ENCODE peak calls at places on chromosomes 3 and 15, in ten cellular contexts. One of them, this sample, is unnamed.

GRCh38 chr3:129855454-129856419 is 37.8 kb downstream of the TMCC1 start:
- DNase-seq in HCT116: peak
- DNase-seq in astrocyte: peak
- DNase-seq in heart left ventricle: no peak
- DNase-seq in mucosa of descending colon: no peak
- DNase-seq in BJ: peak
- DNase-seq in cardiac muscle cell: no peak
- DNase-seq in spleen: no peak
- DNase-seq in endodermal cell: no peak
- DNase-seq in GM12865: peak
- DNase-seq in this sample: peak

GRCh38 chr3:168102735-168103410 is 7.1 kb upstream of the GOLIM4 start:
- DNase-seq in HCT116: no peak
- DNase-seq in astrocyte: no peak
- DNase-seq in heart left ventricle: no peak
- DNase-seq in mucosa of descending colon: no peak
- DNase-seq in BJ: no peak
- DNase-seq in cardiac muscle cell: no peak
- DNase-seq in spleen: no peak
- DNase-seq in endodermal cell: no peak
- DNase-seq in GM12865: no peak
- DNase-seq in this sample: no peak

GRCh38 chr15:52856286-52856685 is 66.2 kb upstream of the ONECUT1 start:
- DNase-seq in HCT116: no peak
- DNase-seq in astrocyte: no peak
- DNase-seq in heart left ventricle: no peak
- DNase-seq in mucosa of descending colon: no peak
- DNase-seq in BJ: no peak
- DNase-seq in cardiac muscle cell: no peak
- DNase-seq in spleen: no peak
- DNase-seq in endodermal cell: peak
- DNase-seq in GM12865: no peak
- DNase-seq in this sample: no peak

GRCh38 chr3:126245811-126246727 is 65.7 kb upstream of the ALDH1L1 start:
- DNase-seq in HCT116: peak
- DNase-seq in astrocyte: no peak
- DNase-seq in heart left ventricle: peak
- DNase-seq in mucosa of descending colon: peak
- DNase-seq in BJ: no peak
- DNase-seq in cardiac muscle cell: peak
- DNase-seq in spleen: peak
- DNase-seq in endodermal cell: peak
- DNase-seq in GM12865: peak
- DNase-seq in this sample: peak

GRCh38 chr3:179768080-179768479 is 115.2 kb downstream of the USP13 start:
- DNase-seq in HCT116: no peak
- DNase-seq in astrocyte: peak
- DNase-seq in heart left ventricle: no peak
- DNase-seq in mucosa of descending colon: no peak
- DNase-seq in BJ: peak
- DNase-seq in cardiac muscle cell: peak
- DNase-seq in spleen: no peak
- DNase-seq in endodermal cell: peak
- DNase-seq in GM12865: no peak
- DNase-seq in this sample: peak

GRCh38 chr3:10645800-10646199 is 140.4 kb upstream of the ATP2B2 start:
- DNase-seq in HCT116: no peak
- DNase-seq in astrocyte: no peak
- DNase-seq in heart left ventricle: no peak
- DNase-seq in mucosa of descending colon: no peak
- DNase-seq in BJ: no peak
- DNase-seq in cardiac muscle cell: no peak
- DNase-seq in spleen: peak
- DNase-seq in endodermal cell: peak
- DNase-seq in GM12865: no peak
- DNase-seq in this sample: no peak

GRCh38 chr3:66297917-66298316 is 77.1 kb downstream of the SLC25A26 start:
- DNase-seq in HCT116: no peak
- DNase-seq in astrocyte: peak
- DNase-seq in heart left ventricle: no peak
- DNase-seq in mucosa of descending colon: no peak
- DNase-seq in BJ: no peak
- DNase-seq in cardiac muscle cell: no peak
- DNase-seq in spleen: no peak
- DNase-seq in endodermal cell: no peak
- DNase-seq in GM12865: no peak
- DNase-seq in this sample: peak

GRCh38 chr3:12468276-12468675 is 16.0 kb upstream of the TSEN2 start:
- DNase-seq in HCT116: no peak
- DNase-seq in astrocyte: no peak
- DNase-seq in heart left ventricle: no peak
- DNase-seq in mucosa of descending colon: no peak
- DNase-seq in BJ: no peak
- DNase-seq in cardiac muscle cell: no peak
- DNase-seq in spleen: no peak
- DNase-seq in endodermal cell: no peak
- DNase-seq in GM12865: no peak
- DNase-seq in this sample: no peak

GRCh38 chr15:32919749-32920414 is 202.1 kb downstream of the GREM1 start:
- DNase-seq in HCT116: no peak
- DNase-seq in astrocyte: peak
- DNase-seq in heart left ventricle: no peak
- DNase-seq in mucosa of descending colon: no peak
- DNase-seq in BJ: peak
- DNase-seq in cardiac muscle cell: no peak
- DNase-seq in spleen: no peak
- DNase-seq in endodermal cell: no peak
- DNase-seq in GM12865: no peak
- DNase-seq in this sample: peak

GRCh38 chr3:151863611-151864010 is 9.8 kb upstream of the SUCNR1 start:
- DNase-seq in HCT116: no peak
- DNase-seq in astrocyte: peak
- DNase-seq in heart left ventricle: no peak
- DNase-seq in mucosa of descending colon: no peak
- DNase-seq in BJ: no peak
- DNase-seq in cardiac muscle cell: no peak
- DNase-seq in spleen: no peak
- DNase-seq in endodermal cell: no peak
- DNase-seq in GM12865: no peak
- DNase-seq in this sample: peak

GRCh38 chr3:112734718-112735350 is 93.9 kb upstream of the CCDC80 start:
- DNase-seq in HCT116: peak
- DNase-seq in astrocyte: peak
- DNase-seq in heart left ventricle: peak
- DNase-seq in mucosa of descending colon: no peak
- DNase-seq in BJ: no peak
- DNase-seq in cardiac muscle cell: peak
- DNase-seq in spleen: peak
- DNase-seq in endodermal cell: peak
- DNase-seq in GM12865: peak
- DNase-seq in this sample: peak

GRCh38 chr3:70120360-70120966 is 120.9 kb downstream of the SAMMSON start:
- DNase-seq in HCT116: peak
- DNase-seq in astrocyte: peak
- DNase-seq in heart left ventricle: no peak
- DNase-seq in mucosa of descending colon: no peak
- DNase-seq in BJ: no peak
- DNase-seq in cardiac muscle cell: peak
- DNase-seq in spleen: peak
- DNase-seq in endodermal cell: peak
- DNase-seq in GM12865: peak
- DNase-seq in this sample: peak

GRCh38 chr3:126553284-126553811 is 5.4 kb downstream of the C3orf22 start:
- DNase-seq in HCT116: no peak
- DNase-seq in astrocyte: no peak
- DNase-seq in heart left ventricle: peak
- DNase-seq in mucosa of descending colon: no peak
- DNase-seq in BJ: no peak
- DNase-seq in cardiac muscle cell: no peak
- DNase-seq in spleen: peak
- DNase-seq in endodermal cell: peak
- DNase-seq in GM12865: no peak
- DNase-seq in this sample: no peak

GRCh38 chr15:81567924-81568323 is 193.9 kb upstream of the TMC3 start:
- DNase-seq in HCT116: no peak
- DNase-seq in astrocyte: no peak
- DNase-seq in heart left ventricle: no peak
- DNase-seq in mucosa of descending colon: no peak
- DNase-seq in BJ: no peak
- DNase-seq in cardiac muscle cell: no peak
- DNase-seq in spleen: no peak
- DNase-seq in endodermal cell: no peak
- DNase-seq in GM12865: no peak
- DNase-seq in this sample: no peak

GRCh38 chr15:42102646-42103235 is 8.4 kb upstream of the PLA2G4D start:
- DNase-seq in HCT116: no peak
- DNase-seq in astrocyte: peak
- DNase-seq in heart left ventricle: no peak
- DNase-seq in mucosa of descending colon: no peak
- DNase-seq in BJ: no peak
- DNase-seq in cardiac muscle cell: no peak
- DNase-seq in spleen: peak
- DNase-seq in endodermal cell: no peak
- DNase-seq in GM12865: no peak
- DNase-seq in this sample: peak

GRCh38 chr3:127629462-127630403 is 748 bp downstream of the PODXL2 start:
- DNase-seq in HCT116: no peak
- DNase-seq in astrocyte: no peak
- DNase-seq in heart left ventricle: no peak
- DNase-seq in mucosa of descending colon: no peak
- DNase-seq in BJ: no peak
- DNase-seq in cardiac muscle cell: no peak
- DNase-seq in spleen: no peak
- DNase-seq in endodermal cell: no peak
- DNase-seq in GM12865: peak
- DNase-seq in this sample: no peak

GRCh38 chr15:63504979-63505841 is 817 bp downstream of the USP3 start:
- DNase-seq in HCT116: no peak
- DNase-seq in astrocyte: peak
- DNase-seq in heart left ventricle: peak
- DNase-seq in mucosa of descending colon: peak
- DNase-seq in BJ: no peak
- DNase-seq in cardiac muscle cell: peak
- DNase-seq in spleen: peak
- DNase-seq in endodermal cell: peak
- DNase-seq in GM12865: peak
- DNase-seq in this sample: peak

DNA sequence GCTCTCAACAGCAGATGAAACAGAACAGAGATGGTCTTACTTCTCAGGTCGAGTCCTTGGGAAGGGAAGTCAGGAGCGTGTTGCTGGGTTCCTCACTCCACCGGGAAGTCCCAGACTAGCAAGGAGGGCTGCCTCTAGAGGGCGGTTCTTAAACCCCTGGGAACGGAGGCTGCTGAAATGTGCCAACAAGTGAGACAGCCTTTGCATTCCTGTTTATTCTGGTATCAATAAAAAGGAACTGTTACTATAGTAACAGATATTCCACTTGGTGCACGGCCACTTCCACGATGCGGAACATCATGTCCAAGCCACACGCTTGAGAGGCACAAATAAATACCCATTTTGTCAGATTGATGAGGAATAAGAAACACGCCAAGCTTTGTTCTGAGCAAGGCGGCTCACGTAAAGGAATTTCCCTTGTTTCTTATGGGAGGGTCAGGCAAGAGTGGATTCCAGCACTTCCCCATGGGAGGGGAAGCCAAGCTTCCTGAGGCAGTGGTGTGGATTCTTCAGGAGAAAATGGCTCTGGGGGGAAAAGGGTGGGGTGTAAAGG is at the start of gene FAM107A:
- DNase-seq in HCT116: no peak
- DNase-seq in astrocyte: peak
- DNase-seq in heart left ventricle: no peak
- DNase-seq in mucosa of descending colon: no peak
- DNase-seq in BJ: peak
- DNase-seq in cardiac muscle cell: no peak
- DNase-seq in spleen: peak
- DNase-seq in endodermal cell: peak
- DNase-seq in GM12865: no peak
- DNase-seq in this sample: peak
- TF ChIP-seq CTCF in HCT116: no peak
- TF ChIP-seq CTCF in astrocyte: no peak
- TF ChIP-seq CTCF in heart left ventricle: no peak
- TF ChIP-seq CTCF in mucosa of descending colon: no peak
- TF ChIP-seq CTCF in BJ: peak
- TF ChIP-seq CTCF in cardiac muscle cell: peak
- TF ChIP-seq CTCF in spleen: no peak
- TF ChIP-seq CTCF in endodermal cell: peak
- TF ChIP-seq CTCF in GM12865: no peak
- TF ChIP-seq CTCF in this sample: peak

GRCh38 chr15:36208868-36209582 is 370.4 kb upstream of the CDIN1 start:
- DNase-seq in HCT116: no peak
- DNase-seq in astrocyte: no peak
- DNase-seq in heart left ventricle: no peak
- DNase-seq in mucosa of descending colon: no peak
- DNase-seq in BJ: no peak
- DNase-seq in cardiac muscle cell: no peak
- DNase-seq in spleen: no peak
- DNase-seq in endodermal cell: no peak
- DNase-seq in GM12865: no peak
- DNase-seq in this sample: peak
- TF ChIP-seq CTCF in HCT116: no peak
- TF ChIP-seq CTCF in astrocyte: peak
- TF ChIP-seq CTCF in heart left ventricle: no peak
- TF ChIP-seq CTCF in mucosa of descending colon: no peak
- TF ChIP-seq CTCF in BJ: peak
- TF ChIP-seq CTCF in cardiac muscle cell: peak
- TF ChIP-seq CTCF in spleen: no peak
- TF ChIP-seq CTCF in endodermal cell: peak
- TF ChIP-seq CTCF in GM12865: no peak
- TF ChIP-seq CTCF in this sample: no peak

GRCh38 chr3:32004111-32004790 is 22.7 kb downstream of the ZNF860 start:
- DNase-seq in HCT116: no peak
- DNase-seq in astrocyte: no peak
- DNase-seq in heart left ventricle: no peak
- DNase-seq in mucosa of descending colon: no peak
- DNase-seq in BJ: no peak
- DNase-seq in cardiac muscle cell: no peak
- DNase-seq in spleen: no peak
- DNase-seq in endodermal cell: peak
- DNase-seq in GM12865: no peak
- DNase-seq in this sample: no peak
- TF ChIP-seq CTCF in HCT116: no peak
- TF ChIP-seq CTCF in astrocyte: no peak
- TF ChIP-seq CTCF in heart left ventricle: no peak
- TF ChIP-seq CTCF in mucosa of descending colon: no peak
- TF ChIP-seq CTCF in BJ: no peak
- TF ChIP-seq CTCF in cardiac muscle cell: no peak
- TF ChIP-seq CTCF in spleen: no peak
- TF ChIP-seq CTCF in endodermal cell: peak
- TF ChIP-seq CTCF in GM12865: no peak
- TF ChIP-seq CTCF in this sample: peak

DNA sequence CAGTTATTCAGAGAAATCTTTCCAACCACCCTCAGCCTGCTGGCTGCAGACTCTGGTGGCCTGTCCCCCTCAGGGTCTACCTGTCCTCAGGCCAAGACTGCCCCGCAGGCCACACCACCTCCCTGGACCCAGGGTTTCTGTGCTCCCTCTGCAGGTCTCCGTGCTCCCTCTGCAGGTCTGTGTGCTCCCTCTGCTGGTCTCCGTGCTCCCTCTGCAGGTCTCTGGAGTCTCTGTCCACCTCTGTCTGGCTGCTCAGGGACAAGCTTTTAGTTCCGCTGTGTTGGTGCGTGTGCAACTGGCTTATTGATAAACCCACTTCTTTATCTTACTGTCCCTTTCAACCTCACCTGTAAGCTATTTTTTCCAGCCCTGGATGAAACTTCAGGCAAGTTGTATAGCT is 30.1 kb downstream of the BDH1 start:
- DNase-seq in HCT116: no peak
- DNase-seq in astrocyte: peak
- DNase-seq in heart left ventricle: no peak
- DNase-seq in mucosa of descending colon: no peak
- DNase-seq in BJ: no peak
- DNase-seq in cardiac muscle cell: no peak
- DNase-seq in spleen: peak
- DNase-seq in endodermal cell: peak
- DNase-seq in GM12865: no peak
- DNase-seq in this sample: peak
- TF ChIP-seq CTCF in HCT116: peak
- TF ChIP-seq CTCF in astrocyte: peak
- TF ChIP-seq CTCF in heart left ventricle: no peak
- TF ChIP-seq CTCF in mucosa of descending colon: no peak
- TF ChIP-seq CTCF in BJ: peak
- TF ChIP-seq CTCF in cardiac muscle cell: peak
- TF ChIP-seq CTCF in spleen: no peak
- TF ChIP-seq CTCF in endodermal cell: peak
- TF ChIP-seq CTCF in GM12865: no peak
- TF ChIP-seq CTCF in this sample: peak